ENCODE peak calls at places on chromosome 4, in six cellular contexts. Y is uterus, S is upper lobe of left lung, R is psoas muscle, J is breast epithelium, U is PC-3. K is an unnamed sample.
A peak's percentile ranks its signal among the peaks of the same experiment; 100 is the strongest.

GRCh38 chr4:144861471-144861870 is 215.5 kb downstream of the HHIP start:
- DNase-seq in Y (no peak), S (no peak), R (no peak), J (no peak), U (no peak), K (no peak)

GRCh38 chr4:121150486-121150885 is 13.6 kb downstream of the TNIP3 start:
- DNase-seq in Y (no peak), S (no peak), R (no peak), J (no peak), U (no peak), K (no peak)

GRCh38 chr4:106809083-106809482 is 227.0 kb downstream of the DKK2 start:
- DNase-seq in Y (no peak), S (no peak), R (no peak), J (no peak), U (peak; percentile 55), K (no peak)

GRCh38 chr4:48315728-48316630 is 25.4 kb upstream of the SLAIN2 start:
- DNase-seq in Y (no peak), S (no peak), R (no peak), J (no peak), U (peak; percentile 63), K (peak; percentile 82)

GRCh38 chr4:150181536-150181935 is 103.3 kb downstream of the DCLK2 start:
- DNase-seq in Y (no peak), S (no peak), R (no peak), J (no peak), U (no peak), K (peak; percentile 47)

GRCh38 chr4:153466637-153467153 is 535 bp downstream of the TMEM131L start:
- DNase-seq in Y (peak; percentile 24), S (no peak), R (no peak), J (no peak), U (no peak), K (no peak)

GRCh38 chr4:79852305-79852730 is 220.7 kb downstream of the ANTXR2 start:
- DNase-seq in Y (peak; percentile 33), S (peak; percentile 28), R (peak; percentile 28), J (no peak), U (no peak), K (no peak)

GRCh38 chr4:40991908-40992307 is 222.4 kb downstream of the APBB2 start:
- DNase-seq in Y (no peak), S (no peak), R (no peak), J (no peak), U (no peak), K (no peak)

GRCh38 chr4:150252306-150252705 is 174.1 kb downstream of the DCLK2 start:
- DNase-seq in Y (no peak), S (no peak), R (no peak), J (no peak), U (no peak), K (no peak)

GRCh38 chr4:185096032-185096653 is 46.9 kb upstream of the SLC25A4 start:
- DNase-seq in Y (no peak), S (no peak), R (no peak), J (no peak), U (peak; percentile 55), K (peak; percentile 47)

GRCh38 chr4:23070848-23071570 is 378.3 kb downstream of the GBA3 start:
- DNase-seq in Y (no peak), S (no peak), R (no peak), J (no peak), U (no peak), K (no peak)

GRCh38 chr4:106583567-106583966 is 215.0 kb upstream of the GIMD1 start:
- DNase-seq in Y (no peak), S (no peak), R (no peak), J (no peak), U (peak; percentile 81), K (no peak)

GRCh38 chr4:4821577-4821976 is 37.9 kb upstream of the MSX1 start:
- DNase-seq in Y (no peak), S (no peak), R (no peak), J (no peak), U (no peak), K (no peak)
- H3K4me1 ChIP-seq in Y (no peaks in the 10 kb centered on the region), S (no peaks in the 10 kb centered on the region), R (no peaks in the 10 kb centered on the region), J (no peaks in the 10 kb centered on the region), U (no peaks in the 10 kb centered on the region), K (no peaks in the 10 kb centered on the region)

GRCh38 chr4:34679228-34679627 is 1565.1 kb downstream of the ARAP2 start:
- DNase-seq in Y (no peak), S (no peak), R (no peak), J (no peak), U (no peak), K (no peak)

GRCh38 chr4:34676390-34676789 is 1567.9 kb downstream of the ARAP2 start:
- DNase-seq in Y (no peak), S (no peak), R (no peak), J (no peak), U (peak; percentile 2), K (no peak)
- H3K4me3 ChIP-seq in Y (no peak overlapping the region), S (no peak overlapping the region), R (no peak overlapping the region), J (no peak overlapping the region), U (no peak overlapping the region), K (no peak overlapping the region)

GRCh38 chr4:7430368-7430964 is 4.3 kb downstream of the PSAPL1 start:
- DNase-seq in Y (no peak), S (no peak), R (no peak), J (peak; percentile 71), U (peak; percentile 39), K (no peak)

GRCh38 chr4:7433376-7434140 is 1.2 kb downstream of the PSAPL1 start:
- DNase-seq in Y (no peak), S (no peak), R (no peak), J (no peak), U (no peak), K (no peak)

GRCh38 chr4:7430965-7431695 is 3.6 kb downstream of the PSAPL1 start:
- DNase-seq in Y (no peak), S (no peak), R (no peak), J (no peak), U (no peak), K (no peak)

GRCh38 chr4:7432531-7433375 is 2.0 kb downstream of the PSAPL1 start:
- DNase-seq in Y (no peak), S (no peak), R (no peak), J (no peak), U (no peak), K (no peak)

DNA sequence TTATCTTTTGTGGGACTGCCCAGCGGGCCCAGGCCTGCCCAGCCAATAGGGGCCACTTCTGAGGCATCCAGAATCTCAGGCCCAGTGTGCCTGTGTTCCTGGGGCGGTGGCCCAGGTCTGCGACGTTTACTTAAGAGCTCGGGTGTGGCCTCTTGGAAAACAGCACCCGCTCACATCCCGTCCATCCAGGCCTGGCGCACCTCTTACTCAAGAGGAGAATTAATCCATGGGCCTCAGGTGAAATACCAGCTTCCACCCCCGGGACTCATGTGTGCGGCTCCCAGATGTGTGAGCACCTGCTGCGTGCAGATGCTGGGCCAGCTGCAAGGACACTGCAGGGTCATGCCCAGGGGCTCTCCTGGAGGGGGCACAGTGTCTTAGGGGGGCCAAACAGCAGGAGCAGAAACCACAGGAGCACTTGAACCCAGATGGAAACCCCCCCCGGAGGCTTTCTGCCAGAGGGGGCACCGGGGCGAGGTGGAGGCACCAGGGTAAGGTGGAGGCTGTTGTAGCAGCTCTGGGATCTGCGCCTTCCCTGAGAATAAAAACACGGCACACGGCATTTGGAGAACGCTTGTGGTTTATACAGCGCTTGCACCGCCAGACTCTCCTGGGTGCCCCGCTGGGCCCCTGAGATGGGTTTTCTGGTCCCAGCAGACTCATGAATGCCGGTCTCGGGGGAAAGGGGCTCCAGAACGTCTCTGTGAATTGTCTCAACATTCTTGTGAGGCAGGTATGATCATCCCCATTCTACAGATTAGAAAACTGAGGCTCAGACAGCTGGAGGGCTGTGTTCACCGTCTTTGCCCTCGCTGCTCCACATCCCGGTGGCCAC is 2.8 kb downstream of the PSAPL1 start:
- DNase-seq in Y (no peak), S (peak; percentile 59), R (no peak), J (no peak), U (peak; percentile 40), K (no peak)
- H3K4me1 ChIP-seq in Y (no peaks in the 10 kb centered on the region), S (peaks cover 3% of the 10 kb centered on the region), R (no peaks in the 10 kb centered on the region), J (no peaks in the 10 kb centered on the region), U (peaks cover 15% of the 10 kb centered on the region), K (no peaks in the 10 kb centered on the region)

GRCh38 chr4:113122066-113122465 is 72.6 kb downstream of the ANK2 start:
- DNase-seq in Y (no peak), S (no peak), R (no peak), J (no peak), U (no peak), K (no peak)
- H3K4me3 ChIP-seq in Y (no peak overlapping the region), S (no peak overlapping the region), R (no peak overlapping the region), J (no peak overlapping the region), U (no peak overlapping the region), K (no peak overlapping the region)

GRCh38 chr4:156280726-156281125 is 327.1 kb upstream of the CTSO start:
- DNase-seq in Y (no peak), S (no peak), R (no peak), J (no peak), U (no peak), K (no peak)
- H3K4me1 ChIP-seq in Y (no peaks in the 10 kb centered on the region), S (no peaks in the 10 kb centered on the region), R (no peaks in the 10 kb centered on the region), J (no peaks in the 10 kb centered on the region), U (no peaks in the 10 kb centered on the region), K (peaks cover 8% of the 10 kb centered on the region)

GRCh38 chr4:127623755-127624087 is 9.0 kb upstream of the INTU start:
- DNase-seq in Y (peak; percentile 26), S (no peak), R (peak; percentile 31), J (no peak), U (no peak), K (peak; percentile 76)

GRCh38 chr4:127618427-127618826 is 14.3 kb upstream of the INTU start:
- DNase-seq in Y (no peak), S (no peak), R (no peak), J (no peak), U (no peak), K (no peak)

GRCh38 chr4:127622621-127622922 is 10.2 kb upstream of the INTU start:
- DNase-seq in Y (no peak), S (peak; percentile 38), R (no peak), J (peak; percentile 52), U (no peak), K (no peak)

GRCh38 chr4:127622923-127623754 is 9.6 kb upstream of the INTU start:
- DNase-seq in Y (peak; percentile 29), S (no peak), R (peak; percentile 26), J (no peak), U (no peak), K (peak; percentile 68)

GRCh38 chr4:127624176-127624575 is 8.6 kb upstream of the INTU start:
- DNase-seq in Y (no peak), S (no peak), R (no peak), J (no peak), U (no peak), K (no peak)
- H3K4me3 ChIP-seq in Y (no peak overlapping the region), S (peak overlapping the region; percentile 65), R (peak overlapping the region; percentile 69), J (peak overlapping the region; percentile 84), U (no peak overlapping the region), K (peak overlapping the region; percentile 67)

GRCh38 chr4:98624144-98624543 is 34.3 kb downstream of the TSPAN5 start:
- DNase-seq in Y (no peak), S (no peak), R (no peak), J (no peak), U (no peak), K (no peak)
- H3K4me1 ChIP-seq in Y (peaks cover 19% of the 10 kb centered on the region), S (no peaks in the 10 kb centered on the region), R (no peaks in the 10 kb centered on the region), J (no peaks in the 10 kb centered on the region), U (peaks cover 57% of the 10 kb centered on the region), K (peaks cover 10% of the 10 kb centered on the region)

K was measured in HAP-1.